ENCODE peak calls at places on chromosomes 5 and 9, in ten cellular contexts. One of them, this sample, is unnamed.

GRCh38 chr5:179167871-179168451 is 107.8 kb downstream of the ZNF354C start:
- DNase-seq in A549: no peak
- DNase-seq in adrenal gland: peak; percentile 10
- DNase-seq in IMR-90: no peak
- DNase-seq in stomach: no peak
- DNase-seq in ovary: no peak
- DNase-seq in spleen: peak; percentile 43
- DNase-seq in H54: no peak
- DNase-seq in transverse colon: no peak
- DNase-seq in Peyer's patch: no peak
- DNase-seq in this sample: no peak

GRCh38 chr5:91591076-91591475 is 208.0 kb upstream of the ARRDC3 start:
- DNase-seq in ovary: no peak
- DNase-seq in Peyer's patch: no peak
- DNase-seq in A549: peak; percentile 17
- DNase-seq in stomach: no peak
- DNase-seq in H54: no peak
- DNase-seq in adrenal gland: no peak
- DNase-seq in IMR-90: no peak
- DNase-seq in spleen: no peak
- DNase-seq in transverse colon: no peak
- DNase-seq in this sample: no peak

GRCh38 chr5:119315516-119315949 is 40.3 kb upstream of the TNFAIP8 start:
- DNase-seq in A549: peak; percentile 70
- DNase-seq in Peyer's patch: peak; percentile 71
- DNase-seq in spleen: peak; percentile 77
- DNase-seq in transverse colon: no peak
- DNase-seq in ovary: no peak
- DNase-seq in IMR-90: no peak
- DNase-seq in adrenal gland: peak; percentile 45
- DNase-seq in stomach: no peak
- DNase-seq in H54: no peak
- DNase-seq in this sample: peak; percentile 56

GRCh38 chr5:72525816-72526215 is 18.6 kb upstream of the ZNF366 start:
- DNase-seq in transverse colon: no peak
- DNase-seq in ovary: no peak
- DNase-seq in adrenal gland: no peak
- DNase-seq in stomach: no peak
- DNase-seq in H54: no peak
- DNase-seq in A549: peak; percentile 14
- DNase-seq in IMR-90: peak; percentile 77
- DNase-seq in spleen: no peak
- DNase-seq in Peyer's patch: no peak
- DNase-seq in this sample: no peak

GRCh38 chr5:136070486-136071285 is 41.9 kb downstream of the TGFBI start:
- DNase-seq in adrenal gland: no peak
- DNase-seq in IMR-90: no peak
- DNase-seq in spleen: no peak
- DNase-seq in ovary: no peak
- DNase-seq in stomach: no peak
- DNase-seq in Peyer's patch: no peak
- DNase-seq in H54: no peak
- DNase-seq in A549: no peak
- DNase-seq in transverse colon: no peak
- DNase-seq in this sample: no peak

GRCh38 chr5:115321309-115321708 is 24.9 kb upstream of the CCDC112 start:
- DNase-seq in ovary: no peak
- DNase-seq in H54: no peak
- DNase-seq in Peyer's patch: no peak
- DNase-seq in IMR-90: peak; percentile 23
- DNase-seq in stomach: peak; percentile 27
- DNase-seq in adrenal gland: no peak
- DNase-seq in A549: no peak
- DNase-seq in spleen: no peak
- DNase-seq in transverse colon: no peak
- DNase-seq in this sample: no peak

GRCh38 chr5:64958757-64959391 is 190.1 kb downstream of the CWC27 start:
- DNase-seq in ovary: no peak
- DNase-seq in IMR-90: peak; percentile 72
- DNase-seq in spleen: no peak
- DNase-seq in A549: peak; percentile 35
- DNase-seq in stomach: no peak
- DNase-seq in adrenal gland: no peak
- DNase-seq in H54: no peak
- DNase-seq in transverse colon: no peak
- DNase-seq in Peyer's patch: no peak
- DNase-seq in this sample: peak; percentile 20

GRCh38 chr5:89117131-89117644 is 234.2 kb upstream of the MEF2C start:
- DNase-seq in Peyer's patch: peak; percentile 64
- DNase-seq in ovary: no peak
- DNase-seq in A549: no peak
- DNase-seq in transverse colon: peak; percentile 57
- DNase-seq in IMR-90: no peak
- DNase-seq in H54: no peak
- DNase-seq in spleen: no peak
- DNase-seq in adrenal gland: no peak
- DNase-seq in stomach: no peak
- DNase-seq in this sample: no peak

DNA sequence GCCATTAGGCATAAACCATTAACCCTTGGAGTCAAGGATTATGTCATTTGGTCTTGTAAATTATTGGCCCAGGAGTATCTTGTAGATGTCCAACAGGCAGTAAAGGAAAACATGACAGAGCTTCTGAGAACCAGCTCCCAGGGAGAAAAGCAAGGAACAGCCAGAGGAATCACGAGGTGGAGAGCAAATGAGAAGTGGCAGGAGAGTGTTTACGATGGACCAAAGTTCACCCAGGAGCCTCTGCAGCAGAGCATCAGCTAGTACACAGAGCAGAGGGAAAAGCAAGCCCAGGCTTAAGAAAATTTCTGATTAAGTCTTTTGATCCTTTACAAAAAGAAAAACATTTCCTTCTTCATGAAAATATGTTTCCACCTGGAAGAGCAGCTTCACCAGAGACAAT is 206.2 kb downstream of the NDUFS4 start:
- DNase-seq in adrenal gland: no peak
- DNase-seq in transverse colon: no peak
- DNase-seq in stomach: no peak
- DNase-seq in IMR-90: no peak
- DNase-seq in spleen: no peak
- DNase-seq in Peyer's patch: no peak
- DNase-seq in ovary: no peak
- DNase-seq in A549: no peak
- DNase-seq in H54: no peak
- DNase-seq in this sample: no peak
- TF ChIP-seq POLR2A in adrenal gland: no peak
- TF ChIP-seq POLR2A in transverse colon: no peak
- TF ChIP-seq POLR2A in stomach: no peak
- TF ChIP-seq POLR2A in IMR-90: no peak
- TF ChIP-seq POLR2A in spleen: no peak
- TF ChIP-seq POLR2A in Peyer's patch: no peak
- TF ChIP-seq POLR2A in ovary: no peak
- TF ChIP-seq POLR2A in A549: no peak
- TF ChIP-seq POLR2A in H54: no peak
- TF ChIP-seq POLR2A in this sample: no peak

DNA sequence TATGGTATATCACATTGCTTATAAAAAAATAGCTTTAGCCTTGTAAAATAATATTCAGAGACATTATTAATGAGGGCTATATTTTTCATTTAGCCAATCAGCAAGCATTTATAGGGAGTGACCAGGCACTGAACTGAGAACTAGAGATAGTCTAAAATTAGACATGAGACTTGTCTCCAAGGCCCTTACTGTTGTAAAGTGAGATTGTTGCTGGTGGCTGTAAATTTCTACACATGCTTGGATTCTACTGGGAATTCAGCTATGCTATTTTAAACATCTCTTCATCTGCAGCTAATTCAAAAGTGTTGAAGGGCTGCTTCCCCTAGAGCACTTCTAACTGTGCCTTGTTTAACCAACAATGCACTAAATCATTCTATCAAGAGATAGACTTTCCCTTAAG is 67.4 kb downstream of the CHSY3 start:
- DNase-seq in IMR-90: no peak
- DNase-seq in A549: no peak
- DNase-seq in H54: no peak
- DNase-seq in Peyer's patch: no peak
- DNase-seq in adrenal gland: no peak
- DNase-seq in stomach: no peak
- DNase-seq in spleen: no peak
- DNase-seq in transverse colon: no peak
- DNase-seq in ovary: no peak
- DNase-seq in this sample: no peak
- TF ChIP-seq POLR2A in IMR-90: no peak
- TF ChIP-seq POLR2A in A549: no peak
- TF ChIP-seq POLR2A in H54: no peak
- TF ChIP-seq POLR2A in Peyer's patch: no peak
- TF ChIP-seq POLR2A in adrenal gland: no peak
- TF ChIP-seq POLR2A in stomach: no peak
- TF ChIP-seq POLR2A in spleen: no peak
- TF ChIP-seq POLR2A in transverse colon: no peak
- TF ChIP-seq POLR2A in ovary: no peak
- TF ChIP-seq POLR2A in this sample: no peak

GRCh38 chr9:100406962-100407361 is 20.0 kb upstream of the MSANTD3 start:
- DNase-seq in transverse colon: no peak
- DNase-seq in stomach: no peak
- DNase-seq in ovary: no peak
- DNase-seq in A549: no peak
- DNase-seq in H54: no peak
- DNase-seq in Peyer's patch: no peak
- DNase-seq in spleen: no peak
- DNase-seq in IMR-90: no peak
- DNase-seq in adrenal gland: no peak
- DNase-seq in this sample: no peak

GRCh38 chr9:100411472-100412270 is 15.3 kb upstream of the MSANTD3 start:
- DNase-seq in H54: peak; percentile 92
- DNase-seq in A549: peak; percentile 93
- DNase-seq in adrenal gland: peak; percentile 91
- DNase-seq in IMR-90: peak; percentile 85
- DNase-seq in Peyer's patch: peak; percentile 95
- DNase-seq in spleen: peak; percentile 95
- DNase-seq in ovary: peak; percentile 85
- DNase-seq in stomach: peak; percentile 91
- DNase-seq in transverse colon: peak; percentile 92
- DNase-seq in this sample: peak; percentile 92

GRCh38 chr9:100413839-100414420 is 13.0 kb upstream of the MSANTD3 start:
- DNase-seq in A549: no peak
- DNase-seq in stomach: no peak
- DNase-seq in ovary: no peak
- DNase-seq in Peyer's patch: no peak
- DNase-seq in spleen: no peak
- DNase-seq in IMR-90: no peak
- DNase-seq in H54: no peak
- DNase-seq in transverse colon: no peak
- DNase-seq in adrenal gland: no peak
- DNase-seq in this sample: no peak

GRCh38 chr9:100409176-100409556 is 17.8 kb upstream of the MSANTD3 start:
- DNase-seq in H54: no peak
- DNase-seq in A549: no peak
- DNase-seq in spleen: no peak
- DNase-seq in transverse colon: no peak
- DNase-seq in adrenal gland: no peak
- DNase-seq in Peyer's patch: no peak
- DNase-seq in IMR-90: no peak
- DNase-seq in stomach: no peak
- DNase-seq in ovary: no peak
- DNase-seq in this sample: no peak

DNA sequence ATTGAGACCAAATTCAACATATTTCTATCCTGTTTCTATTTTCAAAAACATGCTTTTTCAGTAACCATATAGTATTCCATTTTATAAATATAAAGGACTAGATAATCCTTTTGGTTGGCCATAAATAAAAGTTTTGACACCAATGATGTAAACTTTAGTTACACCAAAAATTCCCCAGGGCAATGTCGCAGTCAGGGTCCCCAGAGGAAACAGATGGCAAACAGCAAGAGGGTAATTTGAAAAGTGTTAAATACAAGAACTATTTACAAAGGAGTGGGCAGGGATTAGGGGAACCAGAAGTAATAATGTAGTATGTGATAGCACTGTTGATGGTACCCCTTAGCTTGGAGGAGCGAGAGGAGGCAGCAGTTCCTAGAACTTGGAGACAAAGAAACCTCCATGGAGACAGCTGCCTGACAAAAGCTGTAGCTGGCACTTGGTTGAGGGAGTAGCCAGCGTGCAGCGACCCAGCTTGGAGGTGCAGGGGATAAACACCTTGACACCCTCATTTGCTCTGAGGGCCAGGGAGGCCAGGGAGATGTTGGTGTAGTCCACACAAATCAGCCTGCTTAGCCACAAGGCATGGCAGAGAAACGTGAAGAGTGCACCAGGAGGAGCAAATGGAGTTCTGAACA is 18.3 kb upstream of the MSANTD3 start:
- DNase-seq in spleen: no peak
- DNase-seq in H54: no peak
- DNase-seq in stomach: no peak
- DNase-seq in A549: no peak
- DNase-seq in IMR-90: no peak
- DNase-seq in transverse colon: no peak
- DNase-seq in Peyer's patch: no peak
- DNase-seq in ovary: no peak
- DNase-seq in adrenal gland: no peak
- DNase-seq in this sample: no peak
- TF ChIP-seq POLR2A in spleen: no peak
- TF ChIP-seq POLR2A in H54: no peak
- TF ChIP-seq POLR2A in stomach: no peak
- TF ChIP-seq POLR2A in A549: no peak
- TF ChIP-seq POLR2A in IMR-90: no peak
- TF ChIP-seq POLR2A in transverse colon: no peak
- TF ChIP-seq POLR2A in Peyer's patch: no peak
- TF ChIP-seq POLR2A in ovary: no peak
- TF ChIP-seq POLR2A in adrenal gland: no peak
- TF ChIP-seq POLR2A in this sample: no peak

GRCh38 chr9:34715639-34716215 is 5.8 kb upstream of the CCL21 start:
- DNase-seq in adrenal gland: no peak
- DNase-seq in H54: no peak
- DNase-seq in spleen: peak; percentile 51
- DNase-seq in transverse colon: no peak
- DNase-seq in ovary: no peak
- DNase-seq in IMR-90: no peak
- DNase-seq in stomach: no peak
- DNase-seq in Peyer's patch: no peak
- DNase-seq in A549: no peak
- DNase-seq in this sample: no peak

GRCh38 chr9:34714007-34714406 is 4.1 kb upstream of the CCL21 start:
- DNase-seq in ovary: no peak
- DNase-seq in IMR-90: no peak
- DNase-seq in adrenal gland: no peak
- DNase-seq in H54: no peak
- DNase-seq in spleen: no peak
- DNase-seq in stomach: peak; percentile 38
- DNase-seq in transverse colon: no peak
- DNase-seq in A549: no peak
- DNase-seq in Peyer's patch: no peak
- DNase-seq in this sample: no peak

GRCh38 chr9:34716711-34717110 is 6.8 kb upstream of the CCL21 start:
- DNase-seq in A549: no peak
- DNase-seq in adrenal gland: no peak
- DNase-seq in H54: no peak
- DNase-seq in ovary: no peak
- DNase-seq in stomach: no peak
- DNase-seq in Peyer's patch: no peak
- DNase-seq in IMR-90: no peak
- DNase-seq in spleen: peak; percentile 20
- DNase-seq in transverse colon: no peak
- DNase-seq in this sample: no peak

GRCh38 chr9:34719021-34719768 is 9.3 kb upstream of the CCL21 start:
- DNase-seq in Peyer's patch: no peak
- DNase-seq in stomach: no peak
- DNase-seq in A549: no peak
- DNase-seq in ovary: no peak
- DNase-seq in spleen: no peak
- DNase-seq in transverse colon: no peak
- DNase-seq in H54: no peak
- DNase-seq in IMR-90: no peak
- DNase-seq in adrenal gland: no peak
- DNase-seq in this sample: no peak

DNA sequence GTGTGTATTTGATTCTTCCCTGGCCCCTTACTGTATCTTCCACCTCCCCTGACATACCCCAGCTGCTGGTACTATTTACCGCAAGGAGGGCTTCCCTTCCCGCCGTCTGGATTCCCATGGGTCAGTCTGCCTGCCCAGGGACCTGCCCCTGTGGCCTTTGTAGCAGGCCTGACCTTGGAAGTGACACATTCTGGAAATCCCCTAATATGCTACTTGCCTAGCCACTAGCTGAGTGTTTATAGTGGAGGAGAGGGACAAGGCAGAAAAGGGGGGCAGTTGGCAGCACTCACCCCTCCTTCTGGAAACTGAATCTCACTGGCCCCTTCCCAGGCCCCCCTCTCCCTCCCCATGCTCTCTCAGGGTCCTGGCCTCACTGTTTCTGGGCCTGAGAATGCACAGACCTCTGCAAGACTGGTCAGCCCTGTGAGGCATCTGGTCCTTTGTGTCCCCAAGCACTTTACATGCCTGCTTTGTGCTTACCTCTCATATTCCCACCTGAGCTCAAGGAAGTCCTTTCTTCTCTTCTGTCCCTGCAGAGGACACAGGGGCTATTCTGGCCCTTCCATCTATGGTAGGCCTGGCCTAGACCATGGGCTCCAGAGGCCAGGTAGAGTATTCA is 8.2 kb upstream of the CCL21 start:
- DNase-seq in IMR-90: peak; percentile 3
- DNase-seq in H54: no peak
- DNase-seq in adrenal gland: peak; percentile 51
- DNase-seq in stomach: no peak
- DNase-seq in ovary: no peak
- DNase-seq in spleen: peak; percentile 56
- DNase-seq in transverse colon: no peak
- DNase-seq in Peyer's patch: no peak
- DNase-seq in A549: no peak
- DNase-seq in this sample: no peak
- TF ChIP-seq POLR2A in IMR-90: no peak
- TF ChIP-seq POLR2A in H54: no peak
- TF ChIP-seq POLR2A in adrenal gland: no peak
- TF ChIP-seq POLR2A in stomach: no peak
- TF ChIP-seq POLR2A in ovary: no peak
- TF ChIP-seq POLR2A in spleen: no peak
- TF ChIP-seq POLR2A in transverse colon: no peak
- TF ChIP-seq POLR2A in Peyer's patch: no peak
- TF ChIP-seq POLR2A in A549: no peak
- TF ChIP-seq POLR2A in this sample: no peak